ENCODE peak calls at places on chromosomes 1 and 21, in eight cellular contexts. F is H9, X is tibial nerve, O is PC-9, Q is HCT116, I is IMR-90, J is neural progenitor cell, G is psoas muscle. L is an unnamed sample.

GRCh38 chr1:88141499-88142074 is 542.5 kb upstream of the PKN2 start:
- DNase-seq in F (no peak), X (no peak), O (no peak), Q (no peak), I (no peak), J (no peak), G (no peak), L (no peak)

GRCh38 chr1:74057719-74058118 is 140.3 kb downstream of the LRRIQ3 start:
- DNase-seq in F (no peak), X (no peak), O (no peak), Q (no peak), I (no peak), J (no peak), G (no peak), L (no peak)

GRCh38 chr1:63326106-63326472 is 3.7 kb downstream of the FOXD3 start:
- DNase-seq in F (peak), X (no peak), O (no peak), Q (no peak), I (no peak), J (peak), G (no peak), L (no peak)

GRCh38 chr1:119204169-119204568 is 63.7 kb upstream of the WARS2 start:
- DNase-seq in F (no peak), X (no peak), O (no peak), Q (no peak), I (no peak), J (no peak), G (no peak), L (no peak)

GRCh38 chr1:212630159-212630900 is 21.8 kb downstream of the ATF3 start:
- DNase-seq in F (peak), X (peak), O (peak), Q (peak), I (no peak), J (peak), G (peak), L (peak)

GRCh38 chr1:170562644-170563338 is 30.8 kb downstream of the GORAB start:
- DNase-seq in F (peak), X (peak), O (peak), Q (peak), I (peak), J (no peak), G (peak), L (peak)

GRCh38 chr1:104402178-104402577 is 652.5 kb downstream of the AMY1C start:
- DNase-seq in F (no peak), X (no peak), O (no peak), Q (no peak), I (no peak), J (no peak), G (no peak), L (no peak)

GRCh38 chr1:185861630-185862029 is 127.4 kb downstream of the HMCN1 start:
- DNase-seq in F (no peak), X (no peak), O (no peak), Q (no peak), I (peak), J (no peak), G (no peak), L (no peak)

GRCh38 chr1:154809436-154810413 is 60.4 kb downstream of the KCNN3 start:
- DNase-seq in F (no peak), X (no peak), O (no peak), Q (no peak), I (peak), J (no peak), G (peak), L (peak)

GRCh38 chr1:116325922-116326321 is 47.1 kb upstream of the ATP1A1 start:
- DNase-seq in F (no peak), X (no peak), O (no peak), Q (no peak), I (no peak), J (no peak), G (peak), L (no peak)
- TF ChIP-seq CTCF in F (no peak), X (no peak), O (no peak), Q (no peak), I (no peak), J (no peak), G (no peak), L (no peak)

DNA sequence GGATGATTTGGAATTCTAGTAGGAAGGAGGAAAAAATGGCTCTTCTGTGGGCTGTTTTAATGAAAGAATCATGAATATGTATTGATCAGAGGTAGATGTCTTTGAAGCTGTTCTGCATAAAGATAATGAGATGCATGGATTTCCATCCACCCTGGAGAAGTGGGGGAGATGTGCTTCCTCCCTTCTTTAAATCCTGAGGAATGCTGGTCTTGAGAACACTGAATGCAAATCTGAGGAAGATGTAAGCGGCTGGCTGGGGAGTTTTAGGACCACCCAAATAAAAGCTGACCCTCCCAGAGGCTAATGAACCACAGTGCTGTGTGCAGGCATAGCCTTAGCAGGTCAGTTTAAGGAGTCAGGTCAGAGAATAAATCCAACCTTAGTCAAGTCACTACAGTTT is 37.3 kb downstream of the ZMYND12 start:
- DNase-seq in F (no peak), X (no peak), O (no peak), Q (no peak), I (no peak), J (peak), G (no peak), L (no peak)
- H3K27ac ChIP-seq in F (no peak), X (no peak), O (no peak), Q (no peak), I (no peak), J (no peak), G (no peak), L (no peak)

GRCh38 chr1:1683104-1683905 is 9.3 kb downstream of the SLC35E2B start:
- DNase-seq in F (peak), X (no peak), O (no peak), Q (no peak), I (no peak), J (peak), G (peak), L (no peak)

GRCh38 chr1:1677718-1678580 is 14.6 kb downstream of the SLC35E2B start:
- DNase-seq in F (no peak), X (no peak), O (no peak), Q (no peak), I (no peak), J (no peak), G (no peak), L (no peak)

GRCh38 chr1:1680912-1681273 is 11.7 kb downstream of the SLC35E2B start:
- DNase-seq in F (no peak), X (no peak), O (no peak), Q (no peak), I (no peak), J (no peak), G (peak), L (no peak)

GRCh38 chr1:1680031-1680911 is 12.3 kb downstream of the SLC35E2B start:
- DNase-seq in F (no peak), X (no peak), O (no peak), Q (no peak), I (no peak), J (no peak), G (peak), L (no peak)

GRCh38 chr1:1678581-1679380 is 13.8 kb downstream of the SLC35E2B start:
- DNase-seq in F (peak), X (no peak), O (no peak), Q (no peak), I (no peak), J (no peak), G (peak), L (no peak)
- TF ChIP-seq CTCF in F (peak), X (no peak), O (peak), Q (no peak), I (peak), J (peak), G (no peak), L (no peak)

GRCh38 chr1:234773936-234774677 is 164.1 kb upstream of the IRF2BP2 start:
- DNase-seq in F (no peak), X (no peak), O (no peak), Q (no peak), I (no peak), J (no peak), G (no peak), L (no peak)
- H3K27ac ChIP-seq in F (no peak), X (no peak), O (no peak), Q (no peak), I (no peak), J (no peak), G (no peak), L (no peak)

GRCh38 chr1:240149488-240150094 is 57.9 kb downstream of the FMN2 start:
- DNase-seq in F (no peak), X (peak), O (no peak), Q (no peak), I (peak), J (peak), G (no peak), L (peak)
- TF ChIP-seq CTCF in F (peak), X (peak), O (peak), Q (peak), I (peak), J (peak), G (peak), L (peak)

GRCh38 chr1:94863919-94864318 is 43.8 kb downstream of the SLC44A3 start:
- DNase-seq in F (no peak), X (peak), O (peak), Q (peak), I (peak), J (no peak), G (no peak), L (peak)

GRCh38 chr1:94864821-94865220 is 44.7 kb downstream of the SLC44A3 start:
- DNase-seq in F (no peak), X (no peak), O (peak), Q (no peak), I (peak), J (peak), G (no peak), L (no peak)

GRCh38 chr1:94865369-94865768 is 45.2 kb downstream of the SLC44A3 start:
- DNase-seq in F (no peak), X (no peak), O (peak), Q (no peak), I (peak), J (no peak), G (no peak), L (no peak)

GRCh38 chr1:94863297-94863911 is 43.2 kb downstream of the SLC44A3 start:
- DNase-seq in F (no peak), X (no peak), O (peak), Q (peak), I (peak), J (no peak), G (no peak), L (peak)

DNA sequence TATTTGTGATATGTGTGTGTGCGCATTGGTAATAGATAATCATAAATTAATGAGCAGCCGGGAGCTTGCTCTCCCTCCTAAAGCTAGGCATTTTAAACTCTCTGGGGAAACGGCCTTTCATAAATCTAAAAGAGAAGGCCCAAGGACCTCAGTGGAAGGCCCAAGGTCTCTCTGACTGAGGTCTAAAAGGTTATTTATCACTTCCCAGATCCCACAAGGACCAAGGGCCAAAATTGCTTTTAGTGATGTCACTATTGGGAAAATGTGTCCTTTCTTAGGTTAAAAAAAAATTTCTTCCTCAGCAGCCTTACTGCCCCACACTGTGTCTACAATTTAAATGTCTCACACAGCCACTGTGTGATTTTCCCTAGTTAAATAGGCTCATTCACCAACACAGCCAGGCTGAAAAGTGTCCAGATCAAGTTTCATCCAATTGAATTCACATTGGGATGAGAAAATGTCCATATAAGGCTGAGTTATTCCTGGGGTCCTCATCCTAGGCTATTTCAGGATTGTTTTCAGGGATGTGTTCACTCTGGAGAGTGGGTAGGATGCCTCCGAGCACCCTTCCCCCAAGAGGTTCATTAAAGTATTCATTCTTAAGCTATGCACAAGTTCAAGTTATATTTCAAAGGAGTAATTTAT is 46.1 kb downstream of the SLC44A3 start:
- DNase-seq in F (no peak), X (no peak), O (peak), Q (no peak), I (peak), J (no peak), G (no peak), L (no peak)
- H3K27ac ChIP-seq in F (no peak), X (peak), O (no peak), Q (no peak), I (peak), J (peak), G (peak), L (no peak)

GRCh38 chr21:45926281-45926680 is 55.3 kb upstream of the COL6A1 start:
- DNase-seq in F (no peak), X (no peak), O (no peak), Q (no peak), I (no peak), J (no peak), G (no peak), L (no peak)
- TF ChIP-seq CTCF in F (peak), X (no peak), O (no peak), Q (no peak), I (peak), J (no peak), G (no peak), L (no peak)

GRCh38 chr1:9291914-9292360 is 757 bp upstream of the SPSB1 start:
- DNase-seq in F (no peak), X (peak), O (no peak), Q (no peak), I (peak), J (peak), G (peak), L (no peak)
- H3K27ac ChIP-seq in F (no peak), X (peak), O (no peak), Q (no peak), I (peak), J (no peak), G (peak), L (peak)

L was measured in RWPE1.